ENCODE peak calls at places on chromosomes 1 and 21, in ten cellular contexts. H is PC-3, T is WTC11, O is ovary, W is tibial artery, F is GM23338, P is esophagus squamous epithelium, D is tibial nerve, A is mesothelial cell of epicardium, Q is heart right ventricle. X is an unnamed sample.

GRCh38 chr1:205310981-205311704 is 10.4 kb downstream of the NUAK2 start:
- DNase-seq in H (no peak), T (no peak), O (no peak), W (no peak), F (no peak), P (no peak), D (no peak), A (no peak), Q (no peak), X (no peak)

GRCh38 chr1:2283991-2284895 is 56.1 kb downstream of the SKI start:
- DNase-seq in H (no peak), T (no peak), O (no peak), W (no peak), F (no peak), P (no peak), D (no peak), A (no peak), Q (no peak), X (no peak)

GRCh38 chr1:51518730-51519047 is 377 bp downstream of the EPS15 start:
- DNase-seq in H (peak; percentile 55), T (peak; percentile 45), O (no peak), W (peak; percentile 28), F (no peak), P (no peak), D (no peak), A (peak; percentile 32), Q (no peak), X (no peak)

GRCh38 chr1:56811331-56811730 is 7.9 kb downstream of the FYB2 start:
- DNase-seq in H (no peak), T (no peak), O (no peak), W (no peak), F (peak; percentile 37), P (no peak), D (no peak), A (no peak), Q (no peak), X (no peak)

GRCh38 chr1:47709302-47710074 is 271.6 kb downstream of the FOXD2 start:
- DNase-seq in H (no peak), T (peak; percentile 67), O (no peak), W (no peak), F (peak; percentile 69), P (no peak), D (no peak), A (no peak), Q (no peak), X (no peak)

GRCh38 chr1:54436826-54437225 is 30.6 kb upstream of the SSBP3 start:
- DNase-seq in H (no peak), T (no peak), O (no peak), W (no peak), F (no peak), P (no peak), D (no peak), A (no peak), Q (no peak), X (no peak)

GRCh38 chr1:24450857-24451397 is 35.3 kb downstream of the NIPAL3 start:
- DNase-seq in H (no peak), T (no peak), O (no peak), W (no peak), F (no peak), P (no peak), D (no peak), A (no peak), Q (no peak), X (no peak)

GRCh38 chr21:46098303-46099141 is 610 bp downstream of the COL6A2 start:
- DNase-seq in H (no peak), T (peak; percentile 45), O (peak; percentile 67), W (peak; percentile 25), F (peak; percentile 62), P (no peak), D (no peak), A (peak; percentile 23), Q (peak; percentile 33), X (peak; percentile 83)

GRCh38 chr1:152185544-152186391 is 26.7 kb upstream of the RPTN start:
- DNase-seq in H (peak; percentile 81), T (peak; percentile 14), O (no peak), W (no peak), F (peak; percentile 81), P (no peak), D (no peak), A (no peak), Q (peak; percentile 28), X (no peak)

GRCh38 chr1:54114001-54114400 is 38.8 kb downstream of the CDCP2 start:
- DNase-seq in H (no peak), T (no peak), O (no peak), W (no peak), F (no peak), P (no peak), D (no peak), A (no peak), Q (no peak), X (no peak)

GRCh38 chr1:27518808-27519207 is 28.8 kb upstream of the WASF2 start:
- DNase-seq in H (no peak), T (no peak), O (no peak), W (no peak), F (no peak), P (no peak), D (no peak), A (no peak), Q (no peak), X (no peak)

GRCh38 chr1:110634455-110635281 is 28.5 kb upstream of the KCNA2 start:
- DNase-seq in H (peak; percentile 49), T (no peak), O (peak; percentile 89), W (peak; percentile 60), F (no peak), P (no peak), D (peak; percentile 21), A (no peak), Q (peak; percentile 89), X (peak; percentile 60)

GRCh38 chr1:243507001-243507671 is 251.3 kb downstream of the SDCCAG8 start:
- DNase-seq in H (no peak), T (no peak), O (no peak), W (no peak), F (no peak), P (no peak), D (no peak), A (no peak), Q (no peak), X (no peak)

DNA sequence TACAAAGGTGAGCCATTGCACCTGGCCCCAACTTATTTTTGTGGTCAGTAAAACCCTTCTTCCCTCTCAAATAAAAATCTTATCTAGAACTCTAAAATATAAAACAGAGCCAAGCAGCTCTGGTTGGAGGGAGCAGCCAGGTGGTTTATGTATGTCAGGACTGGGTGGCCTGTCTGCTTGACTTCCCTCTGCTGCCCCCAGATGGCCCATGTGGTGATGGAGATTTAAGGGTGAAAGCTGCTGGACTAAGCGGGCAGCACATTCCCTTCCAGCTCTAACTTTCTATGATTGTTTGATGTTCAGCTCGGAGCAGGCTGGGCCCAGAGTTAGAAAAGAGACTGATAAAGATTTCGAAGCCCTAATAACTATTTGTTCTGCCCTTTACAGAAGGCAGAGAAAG is 11.9 kb upstream of the PAQR6 start:
- DNase-seq in H (no peak), T (no peak), O (no peak), W (no peak), F (peak; percentile 30), P (no peak), D (no peak), A (no peak), Q (no peak), X (no peak)
- TF ChIP-seq CTCF in H (peak; percentile 40), T (no peak), O (no peak), W (no peak), F (peak; percentile 50), P (no peak), D (no peak), A (no peak), Q (no peak), X (no peak)

DNA sequence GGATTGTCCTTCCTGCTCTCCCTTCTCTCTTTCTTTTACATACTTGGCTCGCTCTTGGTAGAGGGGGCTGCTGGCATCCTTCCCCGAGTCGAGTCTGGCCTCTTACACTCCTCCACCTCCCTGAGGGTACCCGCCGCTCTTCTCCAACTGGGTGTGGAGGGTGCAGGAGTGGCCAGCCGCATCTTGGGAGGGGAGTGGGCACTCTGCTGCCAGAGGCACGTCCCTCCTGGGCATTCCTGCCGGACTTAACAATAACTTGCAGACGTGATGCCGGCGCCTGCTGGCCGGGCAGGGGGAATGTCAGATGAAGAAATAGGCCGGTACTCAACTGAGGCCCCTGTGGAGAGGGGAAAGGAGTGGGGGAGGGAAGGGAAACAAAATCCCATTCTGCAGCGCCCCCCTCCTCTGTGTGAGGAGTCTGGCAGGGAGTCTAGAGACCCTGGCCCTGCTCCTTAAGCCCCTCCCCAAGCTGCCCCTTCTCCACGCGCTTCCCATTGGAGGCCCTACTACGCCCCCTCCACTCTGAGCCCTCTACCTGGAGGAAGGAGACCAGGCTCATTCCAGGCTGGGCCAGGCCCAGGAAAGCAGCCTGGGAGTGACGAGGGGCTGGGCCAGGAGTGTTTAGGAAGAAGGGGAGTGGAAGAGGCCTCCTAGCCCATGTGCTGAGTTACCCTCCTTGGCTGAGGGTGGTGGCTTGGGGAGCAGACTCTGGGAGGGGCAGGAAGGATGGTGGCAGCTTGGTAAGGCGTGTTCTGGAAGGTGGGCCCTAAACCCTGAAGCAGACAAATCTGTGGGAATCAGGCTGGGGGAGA is 1.8 kb downstream of the ATP2B4 start:
- DNase-seq in H (no peak), T (peak; percentile 81), O (peak; percentile 70), W (peak; percentile 68), F (peak; percentile 93), P (no peak), D (no peak), A (no peak), Q (peak; percentile 37), X (peak; percentile 86)
- TF ChIP-seq CTCF in H (no peak), T (no peak), O (peak; percentile 49), W (peak; percentile 16), F (peak; percentile 47), P (no peak), D (peak; percentile 17), A (no peak), Q (no peak), X (peak; percentile 44)

GRCh38 chr1:3702990-3703728 is 49.1 kb upstream of the CCDC27 start:
- DNase-seq in H (peak; percentile 71), T (no peak), O (no peak), W (no peak), F (no peak), P (no peak), D (no peak), A (no peak), Q (no peak), X (no peak)
- TF ChIP-seq CTCF in H (no peak), T (no peak), O (no peak), W (no peak), F (no peak), P (no peak), D (no peak), A (no peak), Q (no peak), X (no peak)

DNA sequence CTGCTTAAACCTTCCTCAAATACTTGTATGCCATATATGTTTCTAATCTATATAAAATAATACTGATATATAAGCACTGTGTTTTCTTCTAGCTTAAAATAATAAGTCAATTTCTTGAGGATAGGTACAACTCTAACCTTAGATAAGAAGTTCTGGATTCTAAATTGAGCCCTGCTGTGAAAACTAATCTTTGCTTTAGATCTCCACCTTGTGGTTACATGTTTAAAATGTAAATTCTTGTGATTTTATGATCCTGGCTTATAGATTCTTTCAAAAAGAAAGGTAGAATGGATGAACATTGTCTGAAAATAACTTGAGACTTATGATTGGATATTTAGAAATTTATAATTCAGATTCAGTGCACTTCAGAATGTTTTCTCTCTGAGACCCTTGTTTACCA is 38.9 kb upstream of the HMCN1 start:
- DNase-seq in H (peak; percentile 34), T (no peak), O (no peak), W (no peak), F (peak; percentile 20), P (no peak), D (no peak), A (no peak), Q (no peak), X (no peak)
- TF ChIP-seq CTCF in H (peak; percentile 52), T (no peak), O (no peak), W (no peak), F (no peak), P (no peak), D (no peak), A (no peak), Q (peak; percentile 23), X (peak; percentile 46)

X was measured in osteocyte.